ENCODE peak calls at places on chromosomes 13 and 19, in six cellular contexts. M is CD8-positive, alpha-beta T cell; O is cardiac muscle cell; X is thyroid gland; S is breast epithelium; J is uterus. V is an unnamed sample.

GRCh38 chr13:86298741-86299140 is 499.5 kb upstream of the SLITRK6 start:
- DNase-seq in M (no peak), S (no peak), O (no peak), X (no peak), J (no peak), V (no peak)

GRCh38 chr19:28159065-28159464 is 1053.9 kb downstream of the UQCRFS1 start:
- DNase-seq in X (no peak), M (no peak), O (no peak), J (no peak), S (no peak), V (no peak)

GRCh38 chr19:33234092-33234491 is 8.4 kb upstream of the SLC7A10 start:
- DNase-seq in M (no peak), X (no peak), O (no peak), S (no peak), J (no peak), V (no peak)

GRCh38 chr19:16698914-16699313 is 20.7 kb upstream of the NWD1 start:
- DNase-seq in M (no peak), O (peak), X (peak), S (no peak), J (no peak), V (no peak)

GRCh38 chr19:45670670-45671453 is 2.8 kb downstream of the GIPR start:
- DNase-seq in O (peak), S (peak), J (peak), X (peak), M (peak), V (peak)

GRCh38 chr19:13959141-13959961 is 7.0 kb downstream of the DCAF15 start:
- DNase-seq in M (no peak), J (no peak), X (no peak), O (no peak), S (no peak), V (no peak)

GRCh38 chr13:25756916-25757315 is 294.9 kb downstream of the SHISA2 start:
- DNase-seq in M (no peak), O (no peak), S (no peak), X (no peak), J (no peak), V (no peak)

GRCh38 chr13:102091231-102091630 is 310.6 kb downstream of the FGF14 start:
- DNase-seq in S (no peak), M (no peak), O (no peak), J (no peak), X (no peak), V (no peak)

GRCh38 chr13:50981686-50982085 is 72.1 kb downstream of the RNASEH2B start:
- DNase-seq in J (no peak), O (no peak), X (no peak), M (no peak), S (no peak), V (no peak)

GRCh38 chr19:39542198-39542597 is 2.2 kb upstream of the EID2 start:
- DNase-seq in S (no peak), X (no peak), O (peak), M (no peak), J (no peak), V (no peak)

GRCh38 chr13:68995972-68996670 is 1111.5 kb upstream of the ATXN8OS start:
- DNase-seq in X (no peak), J (no peak), M (no peak), O (no peak), S (no peak), V (no peak)

DNA sequence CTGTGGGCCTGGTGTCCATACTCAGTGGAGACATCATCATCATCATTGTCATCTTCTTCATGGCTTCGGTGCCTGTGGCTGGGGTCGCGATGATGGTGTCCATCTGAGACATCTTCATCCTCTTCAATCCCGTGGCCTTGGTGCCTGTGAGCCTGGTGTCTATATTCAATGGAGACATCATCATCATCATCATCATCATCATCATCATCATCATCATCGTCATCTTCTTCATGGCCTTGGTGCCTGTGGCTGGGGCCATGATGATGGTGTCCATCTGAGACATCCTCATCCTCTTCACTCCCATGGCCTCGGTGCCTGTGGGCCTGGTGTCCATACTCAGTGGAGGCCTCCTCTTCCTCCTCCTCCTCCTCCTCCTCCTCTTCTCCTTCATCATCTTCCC is 917 bp downstream of the HRC start:
- DNase-seq in M (no peak), S (no peak), O (no peak), X (no peak), J (no peak), V (no peak)
- H3K27ac ChIP-seq in M (no peak), S (no peak), O (peak), X (no peak), J (no peak), V (no peak)

GRCh38 chr13:113832631-113833030 is 31.2 kb downstream of the GAS6 start:
- DNase-seq in X (no peak), S (no peak), O (no peak), J (no peak), M (no peak), V (no peak)
- H3K27ac ChIP-seq in X (no peak), S (no peak), O (no peak), J (no peak), M (no peak), V (no peak)

GRCh38 chr13:99034333-99035085 is 56.6 kb upstream of the DOCK9 start:
- DNase-seq in O (no peak), X (no peak), M (no peak), S (no peak), J (no peak), V (no peak)

GRCh38 chr13:99029576-99029975 is 51.7 kb upstream of the DOCK9 start:
- DNase-seq in J (no peak), X (no peak), O (no peak), M (no peak), S (no peak), V (no peak)

GRCh38 chr13:99033814-99034213 is 56.0 kb upstream of the DOCK9 start:
- DNase-seq in J (no peak), X (no peak), S (no peak), O (peak), M (no peak), V (no peak)

GRCh38 chr13:99028890-99029289 is 51.0 kb upstream of the DOCK9 start:
- DNase-seq in S (no peak), O (no peak), X (no peak), J (no peak), M (peak), V (no peak)

GRCh38 chr13:99031725-99032298 is 53.9 kb upstream of the DOCK9 start:
- DNase-seq in J (no peak), X (peak), M (no peak), S (no peak), O (no peak), V (no peak)
- H3K27ac ChIP-seq in J (no peak), X (peak), M (no peak), S (no peak), O (no peak), V (no peak)

GRCh38 chr13:44293908-44294735 is 79.5 kb upstream of the SERP2 start:
- DNase-seq in O (peak), J (no peak), S (no peak), X (no peak), M (no peak), V (no peak)

GRCh38 chr13:44296856-44297255 is 76.8 kb upstream of the SERP2 start:
- DNase-seq in X (no peak), J (no peak), S (no peak), O (no peak), M (no peak), V (no peak)

GRCh38 chr13:44293354-44293753 is 80.3 kb upstream of the SERP2 start:
- DNase-seq in X (no peak), M (no peak), J (no peak), S (no peak), O (no peak), V (no peak)

GRCh38 chr13:44294868-44295267 is 78.8 kb upstream of the SERP2 start:
- DNase-seq in X (no peak), O (no peak), M (no peak), S (no peak), J (no peak), V (no peak)

DNA sequence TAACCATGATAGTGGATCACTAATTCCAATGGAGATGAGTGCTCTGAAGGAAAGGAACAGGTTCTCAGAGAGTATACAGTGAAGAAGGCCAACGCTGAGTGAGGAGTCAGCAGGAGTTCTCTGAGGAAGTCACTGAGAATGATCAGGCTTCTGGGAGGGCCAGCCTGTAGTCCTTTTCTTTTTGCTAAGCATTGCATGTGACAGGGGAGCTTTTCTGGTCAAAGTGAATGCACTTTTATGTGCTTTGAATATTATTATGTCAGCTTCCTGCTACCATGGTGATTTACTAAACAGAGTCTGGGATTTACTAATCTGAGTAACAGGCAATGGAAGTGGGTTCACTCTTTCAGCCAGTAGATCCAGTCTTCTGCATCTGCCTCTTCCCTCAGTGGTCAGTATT is 81.1 kb upstream of the SERP2 start:
- DNase-seq in J (no peak), X (no peak), M (no peak), S (no peak), O (no peak), V (no peak)
- H3K27ac ChIP-seq in J (peak), X (no peak), M (no peak), S (peak), O (no peak), V (no peak)

GRCh38 chr19:3667037-3667638 is 33.1 kb downstream of the PIP5K1C start:
- DNase-seq in M (no peak), X (no peak), S (no peak), J (no peak), O (no peak), V (no peak)

GRCh38 chr19:3669134-3669436 is 31.2 kb downstream of the PIP5K1C start:
- DNase-seq in M (no peak), J (no peak), S (no peak), X (no peak), O (no peak), V (no peak)

GRCh38 chr19:3668331-3669133 is 31.7 kb downstream of the PIP5K1C start:
- DNase-seq in M (no peak), O (peak), J (peak), X (no peak), S (no peak), V (no peak)

GRCh38 chr19:3665681-3666544 is 34.4 kb downstream of the PIP5K1C start:
- DNase-seq in X (peak), J (peak), M (peak), O (peak), S (peak), V (peak)

GRCh38 chr19:3667766-3668165 is 32.5 kb downstream of the PIP5K1C start:
- DNase-seq in J (no peak), O (no peak), M (no peak), S (no peak), X (no peak), V (no peak)
- H3K27ac ChIP-seq in J (peak), O (peak), M (no peak), S (peak), X (no peak), V (no peak)

GRCh38 chr13:28867564-28867963 is 47.4 kb downstream of the MTUS2 start:
- DNase-seq in M (no peak), X (no peak), J (no peak), S (no peak), O (no peak), V (no peak)
- H3K27ac ChIP-seq in M (no peak), X (no peak), J (no peak), S (no peak), O (no peak), V (no peak)